ENCODE peak calls at places on chromosomes 13 and 19, in seven cellular contexts. L is thoracic aorta, A is brain microvascular endothelial cell, Q is retinal pigment epithelial cell, K is HCT116, I is mammary epithelial cell, G is uterus. X is an unnamed sample.

GRCh38 chr13:75919660-75920199 is 283.6 kb downstream of the LMO7 start:
- DNase-seq in I (no peak), G (no peak), A (no peak), Q (no peak), K (no peak), L (no peak), X (no peak)

GRCh38 chr19:53868091-53868891 is 608 bp downstream of the MYADM start:
- DNase-seq in Q (no peak), G (peak), I (peak), L (no peak), A (peak), K (no peak), X (peak)

GRCh38 chr13:35699805-35700204 is 223.3 kb upstream of the MAB21L1 start:
- DNase-seq in Q (no peak), I (no peak), K (no peak), L (no peak), A (peak), G (peak), X (no peak)

GRCh38 chr19:45539460-45539859 is 32.2 kb downstream of the VASP start:
- DNase-seq in A (no peak), Q (no peak), L (no peak), I (no peak), K (no peak), G (no peak), X (peak)

GRCh38 chr13:44156294-44156658 is 217.3 kb upstream of the SERP2 start:
- DNase-seq in I (no peak), A (no peak), Q (no peak), K (no peak), G (no peak), L (no peak), X (no peak)

GRCh38 chr19:6229216-6229913 is 50.4 kb downstream of the MLLT1 start:
- DNase-seq in K (no peak), Q (no peak), A (no peak), L (no peak), G (no peak), I (no peak), X (no peak)

GRCh38 chr13:26469602-26470001 is 87.9 kb upstream of the WASF3 start:
- DNase-seq in A (no peak), Q (no peak), L (no peak), K (no peak), I (no peak), G (no peak), X (no peak)

GRCh38 chr19:16205205-16206045 is 7.7 kb downstream of the AP1M1 start:
- DNase-seq in L (no peak), K (no peak), Q (no peak), I (no peak), A (no peak), G (no peak), X (no peak)

GRCh38 chr19:11265785-11266236 is 3.5 kb upstream of the DOCK6 start:
- DNase-seq in I (peak), Q (no peak), G (no peak), K (peak), A (no peak), L (no peak), X (peak)

GRCh38 chr19:33941133-33941532 is 144.5 kb downstream of the KCTD15 start:
- DNase-seq in K (no peak), A (no peak), G (no peak), Q (no peak), I (no peak), L (no peak), X (no peak)

GRCh38 chr13:28590450-28590849 is 68.5 kb upstream of the POMP start:
- DNase-seq in I (no peak), G (no peak), Q (no peak), A (no peak), L (no peak), K (no peak), X (peak)

GRCh38 chr19:40610396-40611064 is 9.4 kb downstream of the LTBP4 start:
- DNase-seq in G (no peak), L (no peak), Q (no peak), A (no peak), K (no peak), I (peak), X (peak)

GRCh38 chr19:17246681-17247425 is 1.1 kb upstream of the NR2F6 start:
- DNase-seq in K (no peak), L (no peak), Q (no peak), I (peak), A (no peak), G (no peak), X (peak)

GRCh38 chr13:102913924-102914628 is 68.2 kb downstream of the ERCC5 start:
- DNase-seq in I (peak), K (no peak), G (no peak), A (no peak), Q (peak), L (no peak), X (peak)

GRCh38 chr13:59340151-59340550 is 823.6 kb downstream of the DIAPH3 start:
- DNase-seq in L (no peak), Q (no peak), G (no peak), I (no peak), A (no peak), K (no peak), X (no peak)

GRCh38 chr13:24842533-24843278 is 78.7 kb downstream of the RNF17 start:
- DNase-seq in G (no peak), A (no peak), Q (no peak), L (no peak), I (peak), K (no peak), X (peak)

GRCh38 chr19:42289556-42290041 is 12.3 kb upstream of the PRR19 start:
- DNase-seq in A (no peak), I (no peak), K (no peak), G (no peak), L (no peak), Q (no peak), X (no peak)

GRCh38 chr13:90594694-90595093 is 752.8 kb upstream of the MIR17HG start:
- DNase-seq in L (no peak), A (peak), I (peak), Q (peak), K (no peak), G (no peak), X (peak)

DNA sequence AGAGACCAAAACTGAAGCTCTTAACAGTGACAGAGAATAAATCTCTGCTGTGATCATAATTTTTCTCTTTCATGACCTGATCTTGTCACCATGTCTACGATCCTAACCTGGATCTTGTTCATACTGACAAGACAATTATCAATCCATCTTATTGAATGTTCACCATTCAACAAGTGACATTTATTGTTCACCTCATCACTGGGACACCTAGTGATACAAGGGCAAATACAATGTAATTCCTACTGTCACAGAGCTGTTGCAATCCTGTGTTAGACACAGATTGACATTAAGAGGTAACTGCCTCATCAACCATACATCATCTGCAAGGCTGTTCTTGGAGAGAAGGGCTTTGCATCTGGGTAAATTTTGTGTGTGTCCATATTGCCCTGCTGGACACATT is 942.4 kb upstream of the PRR20A start:
- DNase-seq in A (no peak), L (no peak), K (no peak), Q (no peak), G (no peak), I (no peak), X (no peak)
- TF ChIP-seq CTCF in A (no peak), L (no peak), K (no peak), Q (no peak), G (no peak), I (no peak), X (no peak)

DNA sequence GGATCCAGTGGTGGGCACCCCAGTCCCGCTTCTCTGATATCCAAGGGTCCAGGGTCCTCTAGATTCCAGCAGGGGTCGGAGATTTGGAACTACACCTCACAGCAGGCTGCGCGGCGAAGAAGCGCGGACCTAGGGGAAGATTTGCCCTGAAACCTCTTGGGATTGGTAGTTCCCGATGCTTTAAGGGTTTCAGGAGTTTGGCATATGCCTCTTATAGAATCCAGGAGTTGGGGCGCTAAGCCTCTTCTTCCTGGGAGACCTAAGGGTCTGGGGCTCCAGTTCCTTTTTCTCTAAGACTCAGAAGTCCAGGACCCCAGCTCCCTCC is 349 bp downstream of the BCL2L12 start:
- DNase-seq in I (no peak), Q (no peak), K (no peak), L (no peak), G (no peak), A (no peak), X (no peak)
- TF ChIP-seq CTCF in I (no peak), Q (peak), K (no peak), L (no peak), G (no peak), A (peak), X (no peak)

DNA sequence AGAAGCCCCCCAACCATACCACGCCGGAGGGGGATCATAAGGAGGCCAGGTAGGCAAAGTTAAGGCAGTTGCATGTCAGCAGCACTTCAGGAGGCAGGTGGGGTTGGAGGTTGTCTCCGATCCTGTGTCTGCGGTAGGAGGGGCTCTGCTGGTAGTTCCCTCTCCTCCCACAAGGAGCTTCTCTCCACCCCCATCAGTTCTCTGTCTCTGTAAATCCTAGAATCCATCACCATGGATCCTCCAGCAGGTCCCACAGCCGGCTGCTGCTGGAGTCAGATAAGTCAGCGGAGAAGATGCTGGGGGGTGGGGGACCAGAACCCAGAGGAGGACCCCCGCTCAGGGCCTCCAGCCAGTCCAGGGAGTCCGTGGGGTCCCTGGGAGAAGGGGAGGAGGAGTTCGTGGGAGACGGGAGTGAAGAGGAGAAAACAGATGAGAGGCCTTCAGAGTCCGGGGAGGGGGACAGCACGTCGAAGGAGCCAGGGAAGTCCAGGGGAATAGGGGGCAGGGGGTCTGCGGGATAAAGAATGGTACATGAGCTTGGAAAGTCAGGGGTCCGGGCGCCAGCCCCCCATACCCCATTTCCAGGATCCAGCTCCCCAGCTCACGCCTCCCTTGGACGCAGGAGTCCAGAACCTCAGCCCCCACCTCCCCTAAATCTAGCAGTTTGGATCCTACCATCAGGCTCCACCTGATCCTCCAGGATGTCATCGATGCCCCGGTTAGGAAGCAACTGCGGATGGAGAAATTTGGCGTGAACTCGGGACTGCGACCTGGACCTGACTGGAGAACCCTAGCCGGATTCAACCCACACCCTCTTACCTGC is 6.3 kb downstream of the MAMSTR start:
- DNase-seq in G (no peak), A (peak), Q (no peak), K (no peak), I (no peak), L (no peak), X (peak)
- TF ChIP-seq CTCF in G (no peak), A (peak), Q (peak), K (no peak), I (peak), L (peak), X (no peak)

GRCh38 chr19:1622541-1622940 is 17.3 kb upstream of the UQCR11 start:
- DNase-seq in L (no peak), Q (no peak), A (no peak), I (no peak), K (no peak), G (no peak), X (no peak)

GRCh38 chr19:1622007-1622406 is 16.7 kb upstream of the UQCR11 start:
- DNase-seq in G (no peak), K (no peak), L (no peak), Q (no peak), I (no peak), A (no peak), X (no peak)

GRCh38 chr19:1626417-1627010 is 21.3 kb upstream of the UQCR11 start:
- DNase-seq in I (no peak), L (no peak), Q (no peak), G (no peak), K (no peak), A (no peak), X (no peak)

GRCh38 chr19:1627194-1627593 is 21.9 kb upstream of the UQCR11 start:
- DNase-seq in I (no peak), Q (no peak), L (no peak), G (no peak), K (no peak), A (no peak), X (no peak)

DNA sequence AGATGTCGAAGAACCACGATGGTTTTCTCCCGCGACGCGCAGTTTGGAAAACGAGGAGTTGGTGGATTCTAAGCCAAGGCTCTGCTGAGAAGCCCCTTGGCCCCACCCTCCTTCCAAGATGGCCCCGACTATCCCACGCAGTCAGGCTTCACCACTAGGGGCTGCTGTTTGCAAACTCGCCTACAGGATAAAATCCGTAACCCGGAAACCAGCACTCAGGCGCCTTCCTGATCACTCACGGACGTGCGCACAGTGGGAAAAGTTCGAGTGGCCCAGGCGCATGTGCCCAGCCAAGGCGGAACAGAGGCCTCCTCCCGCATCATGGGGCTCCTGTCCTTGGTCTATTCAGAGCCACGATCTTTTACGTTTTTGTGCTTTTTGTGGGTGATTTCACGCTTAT is 19.2 kb upstream of the UQCR11 start:
- DNase-seq in L (no peak), I (no peak), G (peak), K (peak), Q (no peak), A (peak), X (peak)
- TF ChIP-seq CTCF in L (peak), I (peak), G (peak), K (peak), Q (peak), A (peak), X (peak)

GRCh38 chr19:50416034-50416814 is 2.5 kb upstream of the SPIB start:
- DNase-seq in L (no peak), I (no peak), A (no peak), Q (no peak), K (no peak), G (no peak), X (no peak)
- TF ChIP-seq CTCF in L (no peak), I (no peak), A (no peak), Q (no peak), K (no peak), G (no peak), X (no peak)